ENCODE peak calls at places on chromosomes 5 and 9, in seven cellular contexts. One of them, this sample, is unnamed.

GRCh38 chr5:111169269-111169668 is 54.9 kb upstream of the CAMK4 start:
- DNase-seq in Panc1: no peak
- DNase-seq in A549: no peak
- DNase-seq in SK-N-SH: no peak
- DNase-seq in HCT116: no peak
- DNase-seq in GM12878: no peak
- DNase-seq in HepG2: no peak
- DNase-seq in this sample: no peak

GRCh38 chr5:9239071-9239470 is 306.8 kb downstream of the SEMA5A start:
- DNase-seq in SK-N-SH: no peak
- DNase-seq in A549: no peak
- DNase-seq in Panc1: no peak
- DNase-seq in GM12878: no peak
- DNase-seq in HepG2: no peak
- DNase-seq in HCT116: no peak
- DNase-seq in this sample: no peak

GRCh38 chr9:91884153-91884552 is 65.9 kb downstream of the ROR2 start:
- DNase-seq in GM12878: no peak
- DNase-seq in SK-N-SH: no peak
- DNase-seq in HCT116: no peak
- DNase-seq in A549: no peak
- DNase-seq in HepG2: no peak
- DNase-seq in Panc1: no peak
- DNase-seq in this sample: no peak

GRCh38 chr9:87643778-87644570 is 81.9 kb upstream of the CTSL start:
- DNase-seq in GM12878: no peak
- DNase-seq in SK-N-SH: no peak
- DNase-seq in A549: no peak
- DNase-seq in HCT116: no peak
- DNase-seq in HepG2: no peak
- DNase-seq in Panc1: no peak
- DNase-seq in this sample: no peak

GRCh38 chr5:168282120-168282519 is 9.3 kb upstream of the WWC1 start:
- DNase-seq in A549: peak
- DNase-seq in HepG2: peak
- DNase-seq in HCT116: no peak
- DNase-seq in SK-N-SH: no peak
- DNase-seq in GM12878: no peak
- DNase-seq in Panc1: no peak
- DNase-seq in this sample: peak

GRCh38 chr5:23506329-23507236 is 826 bp upstream of the PRDM9 start:
- DNase-seq in Panc1: no peak
- DNase-seq in HCT116: no peak
- DNase-seq in GM12878: no peak
- DNase-seq in SK-N-SH: peak
- DNase-seq in HepG2: peak
- DNase-seq in A549: peak
- DNase-seq in this sample: no peak

GRCh38 chr5:89851911-89852310 is 557.6 kb downstream of the CETN3 start:
- DNase-seq in HepG2: no peak
- DNase-seq in Panc1: no peak
- DNase-seq in HCT116: no peak
- DNase-seq in GM12878: no peak
- DNase-seq in A549: no peak
- DNase-seq in SK-N-SH: no peak
- DNase-seq in this sample: no peak

GRCh38 chr5:82327961-82328360 is 49.8 kb upstream of the RPS23 start:
- DNase-seq in SK-N-SH: no peak
- DNase-seq in GM12878: no peak
- DNase-seq in Panc1: no peak
- DNase-seq in A549: no peak
- DNase-seq in HepG2: no peak
- DNase-seq in HCT116: no peak
- DNase-seq in this sample: no peak

GRCh38 chr9:85443190-85443598 is 298.6 kb downstream of the AGTPBP1 start:
- DNase-seq in SK-N-SH: no peak
- DNase-seq in GM12878: peak
- DNase-seq in HCT116: no peak
- DNase-seq in HepG2: no peak
- DNase-seq in A549: no peak
- DNase-seq in Panc1: no peak
- DNase-seq in this sample: no peak

GRCh38 chr5:166977916-166978434 is 1313.5 kb upstream of the WWC1 start:
- DNase-seq in HCT116: no peak
- DNase-seq in HepG2: no peak
- DNase-seq in SK-N-SH: no peak
- DNase-seq in A549: no peak
- DNase-seq in Panc1: no peak
- DNase-seq in GM12878: no peak
- DNase-seq in this sample: no peak

GRCh38 chr5:125291447-125291846 is 545.0 kb upstream of the ZNF608 start:
- DNase-seq in SK-N-SH: no peak
- DNase-seq in Panc1: no peak
- DNase-seq in A549: no peak
- DNase-seq in GM12878: no peak
- DNase-seq in HCT116: no peak
- DNase-seq in HepG2: no peak
- DNase-seq in this sample: no peak

GRCh38 chr9:131733601-131734061 is 6.2 kb downstream of the RAPGEF1 start:
- DNase-seq in HepG2: no peak
- DNase-seq in A549: peak
- DNase-seq in SK-N-SH: peak
- DNase-seq in GM12878: no peak
- DNase-seq in Panc1: no peak
- DNase-seq in HCT116: no peak
- DNase-seq in this sample: peak

GRCh38 chr5:92704590-92704989 is 876.4 kb downstream of the NR2F1-AS1 start:
- DNase-seq in Panc1: no peak
- DNase-seq in HepG2: no peak
- DNase-seq in GM12878: no peak
- DNase-seq in HCT116: no peak
- DNase-seq in SK-N-SH: no peak
- DNase-seq in A549: no peak
- DNase-seq in this sample: no peak

GRCh38 chr9:107068581-107068980 is 205.6 kb downstream of the ZNF462 start:
- DNase-seq in HepG2: peak
- DNase-seq in HCT116: no peak
- DNase-seq in Panc1: no peak
- DNase-seq in SK-N-SH: no peak
- DNase-seq in GM12878: no peak
- DNase-seq in A549: no peak
- DNase-seq in this sample: no peak

GRCh38 chr9:69249337-69249736 is 75.3 kb downstream of the TJP2 start:
- DNase-seq in Panc1: no peak
- DNase-seq in A549: no peak
- DNase-seq in HCT116: no peak
- DNase-seq in SK-N-SH: no peak
- DNase-seq in GM12878: no peak
- DNase-seq in HepG2: no peak
- DNase-seq in this sample: no peak

GRCh38 chr5:168055141-168055680 is 236.2 kb upstream of the WWC1 start:
- DNase-seq in HCT116: no peak
- DNase-seq in HepG2: no peak
- DNase-seq in Panc1: no peak
- DNase-seq in A549: no peak
- DNase-seq in SK-N-SH: no peak
- DNase-seq in GM12878: no peak
- DNase-seq in this sample: no peak

GRCh38 chr9:132078369-132079356 is 1.0 kb downstream of the MED27 start:
- DNase-seq in HepG2: no peak
- DNase-seq in SK-N-SH: peak
- DNase-seq in A549: no peak
- DNase-seq in Panc1: no peak
- DNase-seq in GM12878: no peak
- DNase-seq in HCT116: no peak
- DNase-seq in this sample: peak

DNA sequence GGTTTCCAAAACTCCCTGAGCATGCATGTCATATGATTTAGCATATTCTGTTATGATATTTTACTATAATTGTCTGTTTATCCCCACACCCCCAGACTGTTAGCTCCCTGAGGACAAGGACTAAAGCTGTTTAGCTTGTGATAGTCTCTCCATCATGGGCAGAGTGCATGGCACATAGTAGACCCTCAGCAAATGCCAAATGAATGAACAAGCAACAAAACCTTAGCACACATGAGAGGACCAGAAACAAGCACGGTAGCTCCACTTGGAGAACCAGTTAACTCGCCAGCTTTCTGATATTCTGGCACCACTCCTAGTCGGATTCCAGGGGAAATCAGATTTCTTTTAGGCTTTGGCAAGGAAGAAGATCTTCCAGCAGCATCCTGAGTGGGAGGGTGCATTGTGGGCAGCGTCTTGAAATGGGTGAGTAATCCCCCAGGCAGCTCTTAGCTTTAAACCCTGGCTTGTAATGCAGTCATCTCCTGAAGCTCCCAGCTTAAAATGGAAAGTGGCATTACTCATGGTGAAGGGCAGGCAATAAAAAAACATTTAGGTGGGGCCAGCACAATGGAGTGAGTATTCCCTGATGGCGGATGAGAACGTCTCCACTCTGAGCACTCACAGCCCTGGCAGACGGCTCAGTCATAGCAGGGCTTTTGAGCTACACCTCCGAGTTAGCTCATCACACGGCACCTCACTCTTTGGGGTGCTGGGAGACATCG is 41.1 kb downstream of the FGF1 start:
- DNase-seq in SK-N-SH: no peak
- DNase-seq in HepG2: no peak
- DNase-seq in A549: peak
- DNase-seq in Panc1: peak
- DNase-seq in HCT116: peak
- DNase-seq in GM12878: no peak
- DNase-seq in this sample: no peak
- H3K4me3 ChIP-seq in SK-N-SH: no peak
- H3K4me3 ChIP-seq in HepG2: no peak
- H3K4me3 ChIP-seq in A549: no peak
- H3K4me3 ChIP-seq in Panc1: no peak
- H3K4me3 ChIP-seq in HCT116: peak
- H3K4me3 ChIP-seq in GM12878: no peak
- H3K4me3 ChIP-seq in this sample: no peak

DNA sequence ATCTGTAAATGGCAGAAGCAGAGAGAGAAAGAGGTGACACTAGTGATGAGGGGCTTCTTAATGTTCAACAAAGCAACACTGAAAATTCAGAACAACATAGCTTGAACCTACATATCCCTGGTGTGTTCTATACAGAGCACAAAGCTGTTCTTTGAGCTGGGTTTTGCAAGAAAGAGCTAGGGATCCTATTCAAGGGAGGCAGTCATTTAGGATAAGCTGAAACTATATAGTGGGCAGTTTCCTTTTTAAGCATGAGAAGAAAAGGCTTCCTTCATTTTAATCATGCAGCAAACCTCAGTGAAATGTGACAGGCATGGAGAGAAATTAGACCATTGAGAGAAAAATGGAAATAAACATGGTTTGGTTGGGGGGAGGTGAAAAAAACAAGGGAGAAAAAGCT is 45.6 kb upstream of the RAI14 start:
- DNase-seq in GM12878: no peak
- DNase-seq in A549: no peak
- DNase-seq in HCT116: no peak
- DNase-seq in SK-N-SH: no peak
- DNase-seq in HepG2: no peak
- DNase-seq in Panc1: no peak
- DNase-seq in this sample: no peak
- TF ChIP-seq REST in GM12878: no peak
- TF ChIP-seq REST in A549: no peak
- TF ChIP-seq REST in HCT116: no peak
- TF ChIP-seq REST in SK-N-SH: no peak
- TF ChIP-seq REST in HepG2: no peak
- TF ChIP-seq REST in Panc1: no peak
- TF ChIP-seq REST in this sample: no peak

GRCh38 chr9:105114956-105115728 is 129.3 kb upstream of the SLC44A1 start:
- DNase-seq in A549: no peak
- DNase-seq in SK-N-SH: no peak
- DNase-seq in Panc1: no peak
- DNase-seq in HepG2: no peak
- DNase-seq in HCT116: no peak
- DNase-seq in GM12878: peak
- DNase-seq in this sample: peak

GRCh38 chr9:105119166-105119565 is 125.3 kb upstream of the SLC44A1 start:
- DNase-seq in HCT116: no peak
- DNase-seq in HepG2: no peak
- DNase-seq in Panc1: no peak
- DNase-seq in GM12878: no peak
- DNase-seq in A549: no peak
- DNase-seq in SK-N-SH: no peak
- DNase-seq in this sample: no peak

GRCh38 chr9:105117111-105117682 is 127.3 kb upstream of the SLC44A1 start:
- DNase-seq in GM12878: no peak
- DNase-seq in HepG2: no peak
- DNase-seq in A549: no peak
- DNase-seq in HCT116: no peak
- DNase-seq in Panc1: no peak
- DNase-seq in SK-N-SH: no peak
- DNase-seq in this sample: no peak

GRCh38 chr9:105116047-105116868 is 128.2 kb upstream of the SLC44A1 start:
- DNase-seq in HCT116: no peak
- DNase-seq in SK-N-SH: no peak
- DNase-seq in HepG2: no peak
- DNase-seq in GM12878: no peak
- DNase-seq in A549: no peak
- DNase-seq in Panc1: no peak
- DNase-seq in this sample: no peak

DNA sequence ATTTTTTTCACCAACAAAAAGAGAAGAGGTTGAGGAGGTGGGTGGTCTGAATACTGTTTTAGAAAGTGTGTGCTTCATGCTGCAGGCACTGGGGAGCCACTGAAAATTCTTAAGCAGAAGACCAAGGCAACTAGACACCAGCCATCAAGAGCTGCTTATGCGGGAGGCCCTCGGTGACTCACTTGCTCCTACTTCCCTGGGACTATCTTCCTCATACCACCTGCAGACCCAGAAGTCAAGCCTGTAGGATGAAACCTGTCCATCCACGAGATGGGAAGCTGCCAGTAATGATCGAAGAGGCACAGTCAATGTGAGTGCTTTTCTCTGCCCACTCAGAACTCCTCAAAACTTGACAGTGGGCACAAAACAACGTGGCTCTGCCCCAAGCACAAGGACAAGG is 125.8 kb upstream of the SLC44A1 start:
- DNase-seq in HCT116: no peak
- DNase-seq in Panc1: no peak
- DNase-seq in GM12878: no peak
- DNase-seq in A549: no peak
- DNase-seq in HepG2: no peak
- DNase-seq in SK-N-SH: no peak
- DNase-seq in this sample: no peak
- H3K4me3 ChIP-seq in HCT116: no peak
- H3K4me3 ChIP-seq in Panc1: no peak
- H3K4me3 ChIP-seq in GM12878: no peak
- H3K4me3 ChIP-seq in A549: no peak
- H3K4me3 ChIP-seq in HepG2: no peak
- H3K4me3 ChIP-seq in SK-N-SH: no peak
- H3K4me3 ChIP-seq in this sample: no peak

DNA sequence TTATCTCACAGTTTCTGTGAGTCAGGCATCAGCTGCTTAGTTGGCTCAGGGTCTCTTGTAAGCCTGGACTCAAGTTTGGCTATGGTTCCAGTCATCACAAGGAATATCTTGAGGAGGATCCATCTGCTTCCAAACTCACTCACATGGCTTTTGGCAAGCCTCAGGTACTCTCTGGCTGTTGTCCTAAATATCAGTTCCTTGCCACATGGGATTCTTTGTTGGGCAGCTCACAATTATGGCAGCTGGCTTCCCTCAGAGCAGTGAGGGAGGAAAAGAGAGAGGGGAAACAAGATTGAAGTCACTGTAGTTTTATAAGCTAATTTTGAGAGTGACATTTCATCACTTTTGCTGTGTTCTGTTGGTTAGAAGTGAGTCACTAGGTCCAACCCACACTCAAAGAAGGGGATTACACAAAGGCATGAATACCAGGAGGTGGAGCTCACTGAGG is 144.5 kb downstream of the GCNT1 start:
- DNase-seq in GM12878: no peak
- DNase-seq in HepG2: no peak
- DNase-seq in SK-N-SH: no peak
- DNase-seq in Panc1: no peak
- DNase-seq in HCT116: no peak
- DNase-seq in A549: no peak
- DNase-seq in this sample: no peak
- TF ChIP-seq REST in GM12878: no peak
- TF ChIP-seq REST in HepG2: no peak
- TF ChIP-seq REST in SK-N-SH: no peak
- TF ChIP-seq REST in Panc1: no peak
- TF ChIP-seq REST in HCT116: no peak
- TF ChIP-seq REST in A549: no peak
- TF ChIP-seq REST in this sample: no peak

This sample was measured in HL-60.